ENCODE peak calls at places on chromosome 15, in five cellular contexts. V is cardiac fibroblast, M is breast epithelium, Z is HFF-Myc, X is HEK293T. Y is an unnamed sample.

GRCh38 chr15:68987120-68987519 is 27.4 kb upstream of the NOX5 start:
- DNase-seq in X (no peak), V (no peak), M (no peak), Z (no peak), Y (no peak)

GRCh38 chr15:81341351-81341750 is 17.4 kb upstream of the STARD5 start:
- DNase-seq in V (no peak), Z (no peak), X (no peak), M (no peak), Y (no peak)

GRCh38 chr15:101068523-101068960 is 149.4 kb downstream of the LRRK1 start:
- DNase-seq in M (no peak), Z (no peak), X (no peak), V (no peak), Y (no peak)

GRCh38 chr15:37891754-37892368 is 42.6 kb upstream of the TMCO5A start:
- DNase-seq in M (no peak), X (peak), Z (peak), V (peak), Y (peak)

GRCh38 chr15:66193066-66193465 is 60.5 kb downstream of the MEGF11 start:
- DNase-seq in V (peak), X (no peak), M (no peak), Z (no peak), Y (no peak)

GRCh38 chr15:33729648-33730047 is 238.6 kb upstream of the CHRM5 start:
- DNase-seq in V (peak), M (no peak), X (no peak), Z (no peak), Y (peak)

GRCh38 chr15:99711685-99712084 is 21.6 kb downstream of the LYSMD4 start:
- DNase-seq in X (no peak), V (no peak), M (no peak), Z (no peak), Y (no peak)

GRCh38 chr15:68795298-68795848 is 25.3 kb downstream of the ANP32A start:
- DNase-seq in Z (no peak), M (peak), V (peak), X (peak), Y (peak)

GRCh38 chr15:91855684-91856553 is 2.4 kb downstream of the SLCO3A1 start:
- DNase-seq in V (no peak), Z (no peak), M (peak), X (peak), Y (no peak)

GRCh38 chr15:85402195-85402921 is 22.0 kb downstream of the AKAP13 start:
- DNase-seq in Z (no peak), V (peak), X (no peak), M (no peak), Y (peak)

Y was measured in endothelial cell of umbilical vein.